ENCODE peak calls at places on chromosomes 4 and X, in five cellular contexts. One of them, this sample, is unnamed.

GRCh38 chr4:128854433-128854832 is 44.9 kb downstream of the JADE1 start:
- DNase-seq in retina: no peak
- DNase-seq in fibroblast of the conjunctiva: no peak
- DNase-seq in fibroblast of lung: no peak
- DNase-seq in uterus: no peak
- DNase-seq in this sample: no peak

GRCh38 chrX:131225078-131225477 is 64.0 kb downstream of the IGSF1 start:
- DNase-seq in retina: no peak
- DNase-seq in fibroblast of the conjunctiva: no peak
- DNase-seq in fibroblast of lung: no peak
- DNase-seq in uterus: no peak
- DNase-seq in this sample: no peak

GRCh38 chr4:138952405-138952804 is 63.2 kb upstream of the NOCT start:
- DNase-seq in retina: no peak
- DNase-seq in fibroblast of the conjunctiva: no peak
- DNase-seq in fibroblast of lung: no peak
- DNase-seq in uterus: no peak
- DNase-seq in this sample: no peak

GRCh38 chr4:151485541-151486131 is 76.7 kb downstream of the FHIP1A start:
- DNase-seq in retina: no peak
- DNase-seq in fibroblast of the conjunctiva: no peak
- DNase-seq in fibroblast of lung: no peak
- DNase-seq in uterus: no peak
- DNase-seq in this sample: no peak

GRCh38 chrX:68461541-68461940 is 28.2 kb upstream of the OPHN1 start:
- DNase-seq in retina: no peak
- DNase-seq in fibroblast of the conjunctiva: no peak
- DNase-seq in fibroblast of lung: no peak
- DNase-seq in uterus: no peak
- DNase-seq in this sample: no peak

GRCh38 chr4:127732623-127733199 is 2.5 kb downstream of the SLC25A31 start:
- DNase-seq in retina: peak; percentile 26
- DNase-seq in fibroblast of the conjunctiva: peak; percentile 14
- DNase-seq in fibroblast of lung: peak; percentile 73
- DNase-seq in uterus: no peak
- DNase-seq in this sample: peak; percentile 32

GRCh38 chr4:112002301-112002700 is 143.0 kb upstream of the FAM241A start:
- DNase-seq in retina: no peak
- DNase-seq in fibroblast of the conjunctiva: no peak
- DNase-seq in fibroblast of lung: no peak
- DNase-seq in uterus: no peak
- DNase-seq in this sample: no peak

GRCh38 chrX:40108959-40109287 is 11.2 kb upstream of the BCOR start:
- DNase-seq in retina: no peak
- DNase-seq in fibroblast of the conjunctiva: no peak
- DNase-seq in fibroblast of lung: peak; percentile 78
- DNase-seq in uterus: peak; percentile 84
- DNase-seq in this sample: no peak

GRCh38 chr4:36226430-36227227 is 17.7 kb downstream of the ARAP2 start:
- DNase-seq in retina: no peak
- DNase-seq in fibroblast of the conjunctiva: no peak
- DNase-seq in fibroblast of lung: no peak
- DNase-seq in uterus: no peak
- DNase-seq in this sample: no peak

GRCh38 chr4:68895561-68896198 is 55.9 kb downstream of the UGT2A3 start:
- DNase-seq in retina: no peak
- DNase-seq in fibroblast of the conjunctiva: no peak
- DNase-seq in fibroblast of lung: no peak
- DNase-seq in uterus: no peak
- DNase-seq in this sample: no peak

GRCh38 chr4:54446556-54446955 is 211.2 kb upstream of the KIT start:
- DNase-seq in retina: peak; percentile 14
- DNase-seq in fibroblast of the conjunctiva: no peak
- DNase-seq in fibroblast of lung: no peak
- DNase-seq in uterus: no peak
- DNase-seq in this sample: no peak

GRCh38 chr4:76709454-76709853 is 188.5 kb downstream of the SOWAHB start:
- DNase-seq in retina: no peak
- DNase-seq in fibroblast of the conjunctiva: no peak
- DNase-seq in fibroblast of lung: no peak
- DNase-seq in uterus: no peak
- DNase-seq in this sample: no peak

GRCh38 chr4:120841580-120841979 is 80.9 kb downstream of the PRDM5 start:
- DNase-seq in retina: no peak
- DNase-seq in fibroblast of the conjunctiva: no peak
- DNase-seq in fibroblast of lung: peak; percentile 13
- DNase-seq in uterus: no peak
- DNase-seq in this sample: no peak

GRCh38 chr4:38674206-38675144 is 10.5 kb downstream of the KLF3 start:
- DNase-seq in retina: peak; percentile 46
- DNase-seq in fibroblast of the conjunctiva: no peak
- DNase-seq in fibroblast of lung: no peak
- DNase-seq in uterus: no peak
- DNase-seq in this sample: no peak

GRCh38 chr4:7312691-7313090 is 120.4 kb downstream of the SORCS2 start:
- DNase-seq in retina: no peak
- DNase-seq in fibroblast of the conjunctiva: no peak
- DNase-seq in fibroblast of lung: no peak
- DNase-seq in uterus: no peak
- DNase-seq in this sample: no peak

GRCh38 chr4:8703857-8704495 is 111.4 kb downstream of the CPZ start:
- DNase-seq in retina: no peak
- DNase-seq in fibroblast of the conjunctiva: no peak
- DNase-seq in fibroblast of lung: no peak
- DNase-seq in uterus: peak; percentile 2
- DNase-seq in this sample: no peak

GRCh38 chr4:92045718-92046117 is 258.0 kb upstream of the GRID2 start:
- DNase-seq in retina: no peak
- DNase-seq in fibroblast of the conjunctiva: no peak
- DNase-seq in fibroblast of lung: no peak
- DNase-seq in uterus: no peak
- DNase-seq in this sample: no peak

GRCh38 chr4:23934915-23935314 is 45.1 kb upstream of the PPARGC1A start:
- DNase-seq in retina: no peak
- DNase-seq in fibroblast of the conjunctiva: peak; percentile 94
- DNase-seq in fibroblast of lung: peak; percentile 98
- DNase-seq in uterus: no peak
- DNase-seq in this sample: no peak

GRCh38 chr4:6693274-6694176 is at the start of gene S100P:
- DNase-seq in retina: no peak
- DNase-seq in fibroblast of the conjunctiva: no peak
- DNase-seq in fibroblast of lung: no peak
- DNase-seq in uterus: no peak
- DNase-seq in this sample: no peak

GRCh38 chrX:16528620-16529019 is 121.3 kb upstream of the S100G start:
- DNase-seq in retina: no peak
- DNase-seq in fibroblast of the conjunctiva: no peak
- DNase-seq in fibroblast of lung: no peak
- DNase-seq in uterus: no peak
- DNase-seq in this sample: no peak

GRCh38 chr4:25878676-25879075 is 15.9 kb upstream of the SEL1L3 start:
- DNase-seq in retina: no peak
- DNase-seq in fibroblast of the conjunctiva: no peak
- DNase-seq in fibroblast of lung: no peak
- DNase-seq in uterus: no peak
- DNase-seq in this sample: no peak

GRCh38 chr4:1871471-1872021 is 353 bp downstream of the NSD2 start:
- DNase-seq in retina: no peak
- DNase-seq in fibroblast of the conjunctiva: no peak
- DNase-seq in fibroblast of lung: no peak
- DNase-seq in uterus: peak; percentile 23
- DNase-seq in this sample: no peak

GRCh38 chr4:159160242-159160641 is 57.4 kb downstream of the RAPGEF2 start:
- DNase-seq in retina: no peak
- DNase-seq in fibroblast of the conjunctiva: peak; percentile 46
- DNase-seq in fibroblast of lung: no peak
- DNase-seq in uterus: no peak
- DNase-seq in this sample: peak; percentile 15

GRCh38 chrX:26373829-26374228 is 157.9 kb downstream of the MAGEB5 start:
- DNase-seq in retina: no peak
- DNase-seq in fibroblast of the conjunctiva: no peak
- DNase-seq in fibroblast of lung: no peak
- DNase-seq in uterus: no peak
- DNase-seq in this sample: no peak

GRCh38 chrX:2931612-2932011 is 2.5 kb upstream of the ARSD start:
- DNase-seq in retina: no peak
- DNase-seq in fibroblast of the conjunctiva: no peak
- DNase-seq in fibroblast of lung: no peak
- DNase-seq in uterus: no peak
- DNase-seq in this sample: no peak

GRCh38 chr4:61401771-61402170 is 201.6 kb downstream of the ADGRL3 start:
- DNase-seq in retina: no peak
- DNase-seq in fibroblast of the conjunctiva: no peak
- DNase-seq in fibroblast of lung: no peak
- DNase-seq in uterus: no peak
- DNase-seq in this sample: no peak

GRCh38 chrX:123731987-123732678 is 719 bp downstream of the THOC2 start:
- DNase-seq in retina: no peak
- DNase-seq in fibroblast of the conjunctiva: no peak
- DNase-seq in fibroblast of lung: peak; percentile 34
- DNase-seq in uterus: no peak
- DNase-seq in this sample: no peak

GRCh38 chrX:71909956-71910355 is 689 bp upstream of the NHSL2 start:
- DNase-seq in retina: peak; percentile 13
- DNase-seq in fibroblast of the conjunctiva: no peak
- DNase-seq in fibroblast of lung: no peak
- DNase-seq in uterus: peak; percentile 32
- DNase-seq in this sample: no peak

GRCh38 chr4:169236901-169237626 is 33.7 kb downstream of the SH3RF1 start:
- DNase-seq in retina: no peak
- DNase-seq in fibroblast of the conjunctiva: no peak
- DNase-seq in fibroblast of lung: no peak
- DNase-seq in uterus: no peak
- DNase-seq in this sample: no peak